ENCODE peak calls at places on chromosomes 1 and 21, in four cellular contexts. L is anterior cingulate cortex, H is GM19239, N is epithelial cell of esophagus. U is an unnamed sample.

GRCh38 chr1:203796223-203796747 is 862 bp downstream of the ZBED6 start:
- DNase-seq in L (no peak), H (no peak), N (peak), U (no peak)

GRCh38 chr1:211781260-211781659 is 49.3 kb downstream of the LPGAT1 start:
- DNase-seq in L (no peak), H (peak), N (no peak), U (peak)

GRCh38 chr1:183735069-183735860 is 69.7 kb upstream of the RGL1 start:
- DNase-seq in L (no peak), H (no peak), N (no peak), U (no peak)

GRCh38 chr1:217333939-217334338 is 297.0 kb downstream of the GPATCH2 start:
- DNase-seq in L (no peak), H (peak), N (peak), U (peak)

GRCh38 chr21:33078907-33079582 is 9.1 kb downstream of the OLIG1 start:
- DNase-seq in L (peak), H (peak), N (peak), U (peak)

GRCh38 chr1:20187103-20187812 is 940 bp upstream of the PLA2G2C start:
- DNase-seq in L (no peak), H (no peak), N (peak), U (no peak)

GRCh38 chr1:241598234-241598633 is 41.9 kb downstream of the CHML start:
- DNase-seq in L (no peak), H (no peak), N (no peak), U (no peak)

GRCh38 chr1:89553195-89553584 is 28.6 kb downstream of the LRRC8B start:
- DNase-seq in L (no peak), H (no peak), N (peak), U (no peak)

GRCh38 chr1:60622486-60622885 is 459.9 kb upstream of the NFIA start:
- DNase-seq in L (no peak), H (no peak), N (no peak), U (no peak)

GRCh38 chr1:230262867-230263572 is 163.1 kb downstream of the PGBD5 start:
- DNase-seq in L (no peak), H (no peak), N (no peak), U (no peak)

GRCh38 chr1:229114315-229114714 is 156.6 kb upstream of the RAB4A start:
- DNase-seq in L (no peak), H (no peak), N (no peak), U (no peak)

GRCh38 chr1:94279462-94279861 is 42.1 kb upstream of the ARHGAP29 start:
- DNase-seq in L (no peak), H (no peak), N (no peak), U (no peak)

GRCh38 chr1:32917521-32917920 is 16.3 kb upstream of the TMEM54 start:
- DNase-seq in L (no peak), H (no peak), N (no peak), U (no peak)

GRCh38 chr1:15343099-15343498 is 66.6 kb upstream of the EFHD2 start:
- DNase-seq in L (no peak), H (no peak), N (no peak), U (no peak)

GRCh38 chr1:225418598-225418997 is 9.2 kb downstream of the LBR start:
- DNase-seq in L (no peak), H (no peak), N (no peak), U (no peak)

GRCh38 chr1:60173006-60173405 is 99.4 kb upstream of the C1orf87 start:
- DNase-seq in L (no peak), H (no peak), N (no peak), U (no peak)

GRCh38 chr1:36523230-36523495 is 40.5 kb upstream of the CSF3R start:
- DNase-seq in L (no peak), H (no peak), N (no peak), U (no peak)

GRCh38 chr1:31628931-31629582 is 11.6 kb downstream of the HCRTR1 start:
- DNase-seq in L (no peak), H (no peak), N (no peak), U (no peak)

GRCh38 chr21:41090981-41091380 is 77.0 kb upstream of the BACE2 start:
- DNase-seq in L (no peak), H (no peak), N (no peak), U (no peak)

GRCh38 chr1:24960071-24960801 is 30.2 kb upstream of the RUNX3 start:
- DNase-seq in L (no peak), H (no peak), N (no peak), U (no peak)

GRCh38 chr1:22291926-22292788 is 149.3 kb upstream of the WNT4 start:
- DNase-seq in L (no peak), H (no peak), N (no peak), U (no peak)

GRCh38 chr21:43204638-43205037 is 35.8 kb downstream of the CRYAA start:
- DNase-seq in L (no peak), H (no peak), N (no peak), U (no peak)

GRCh38 chr1:192810253-192810880 is 1.5 kb downstream of the RGS2 start:
- DNase-seq in L (no peak), H (no peak), N (peak), U (peak)

GRCh38 chr1:224274970-224275626 is 54.9 kb downstream of the NVL start:
- DNase-seq in L (no peak), H (no peak), N (no peak), U (no peak)

GRCh38 chr1:22826630-22827580 is 116.3 kb downstream of the EPHB2 start:
- DNase-seq in L (peak), H (no peak), N (peak), U (no peak)

GRCh38 chr1:53878492-53879105 is 11.0 kb downstream of the YIPF1 start:
- DNase-seq in L (no peak), H (no peak), N (peak), U (peak)

GRCh38 chr1:200410566-200410878 is 686 bp upstream of the ZNF281 start:
- DNase-seq in L (no peak), H (no peak), N (peak), U (peak)

GRCh38 chr1:242055921-242056320 is 57.0 kb upstream of the MAP1LC3C start:
- DNase-seq in L (no peak), H (no peak), N (peak), U (no peak)

GRCh38 chr1:116567790-116568667 is 2.8 kb downstream of the CD58 start:
- DNase-seq in L (no peak), H (no peak), N (no peak), U (peak)

GRCh38 chr1:232110281-232111090 is 483.9 kb downstream of the DISC1 start:
- DNase-seq in L (no peak), H (no peak), N (no peak), U (no peak)

GRCh38 chr21:35045539-35046222 is 3.4 kb downstream of the RUNX1 start:
- DNase-seq in L (no peak), H (no peak), N (no peak), U (no peak)

U was measured in GM13977.